ENCODE peak calls at places on chromosome 19, in six cellular contexts. M is astrocyte, O is cardiac fibroblast, J is AG04449, Z is heart left ventricle, V is heart right ventricle. B is an unnamed sample.
A peak's percentile ranks its signal among the peaks of the same experiment; 100 is the strongest.

GRCh38 chr19:16581145-16581970 is 9.1 kb upstream of the SLC35E1 start:
- DNase-seq in O (no peak), M (no peak), Z (no peak), J (no peak), V (no peak), B (no peak)

GRCh38 chr19:44876930-44877530 is 14.0 kb upstream of the TOMM40 start:
- DNase-seq in M (no peak), J (no peak), V (no peak), O (no peak), Z (no peak), B (no peak)

GRCh38 chr19:46791944-46792343 is 3.5 kb upstream of the SLC1A5 start:
- DNase-seq in J (no peak), M (no peak), V (no peak), Z (no peak), O (no peak), B (no peak)

GRCh38 chr19:45051929-45052579 is 13.2 kb downstream of the CLASRP start:
- DNase-seq in J (no peak), Z (no peak), O (no peak), V (no peak), M (no peak), B (no peak)

GRCh38 chr19:28148554-28148953 is 1064.4 kb downstream of the UQCRFS1 start:
- DNase-seq in Z (no peak), J (no peak), V (no peak), O (no peak), M (no peak), B (no peak)

GRCh38 chr19:6273701-6274601 is 5.8 kb downstream of the MLLT1 start:
- DNase-seq in J (no peak), M (peak; percentile 88), V (peak; percentile 80), Z (peak; percentile 79), O (peak; percentile 93), B (no peak)

GRCh38 chr19:16976471-16976870 is 50.1 kb downstream of the CPAMD8 start:
- DNase-seq in O (no peak), V (no peak), Z (no peak), M (no peak), J (no peak), B (no peak)

GRCh38 chr19:21202865-21203494 is 61.1 kb downstream of the ZNF431 start:
- DNase-seq in J (no peak), V (no peak), O (peak; percentile 38), M (peak; percentile 2), Z (no peak), B (no peak)

GRCh38 chr19:4521888-4522242 is 3.6 kb upstream of the PLIN4 start:
- DNase-seq in Z (no peak), J (no peak), V (no peak), M (no peak), O (no peak), B (no peak)

GRCh38 chr19:32675720-32676185 is at the start of gene RGS9BP:
- DNase-seq in Z (peak; percentile 88), M (peak; percentile 17), O (peak; percentile 80), V (peak; percentile 90), J (no peak), B (no peak)

GRCh38 chr19:32671883-32672282 is 3.1 kb downstream of the ANKRD27 start:
- DNase-seq in O (peak; percentile 26), M (peak; percentile 37), Z (no peak), J (no peak), V (no peak), B (no peak)

GRCh38 chr19:32674959-32675719 is at the start of gene ANKRD27:
- DNase-seq in O (peak; percentile 98), Z (peak; percentile 98), J (peak; percentile 71), V (peak; percentile 99), M (peak; percentile 85), B (peak; percentile 86)

GRCh38 chr19:32674153-32674958 is 624 bp downstream of the ANKRD27 start:
- DNase-seq in M (no peak), O (no peak), J (no peak), V (no peak), Z (no peak), B (no peak)

DNA sequence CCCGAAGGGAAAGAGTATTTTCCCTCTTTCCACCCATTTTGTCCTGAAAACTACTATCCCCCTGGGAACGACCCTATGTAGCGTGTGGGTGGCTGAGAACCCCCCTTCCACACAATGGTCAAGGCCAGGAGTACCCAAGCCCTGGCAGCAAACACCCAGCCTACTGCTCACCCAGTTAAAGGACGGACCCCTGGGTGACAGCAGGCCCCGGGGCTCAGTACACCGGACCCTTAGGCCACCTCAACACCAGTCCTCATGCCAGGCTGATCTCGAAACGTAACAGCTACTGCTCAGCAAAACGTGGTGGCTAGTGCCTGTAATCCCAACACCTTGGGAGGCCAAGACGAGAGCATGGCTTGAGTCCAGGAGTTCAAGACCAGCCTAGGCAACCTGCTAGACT is 1.4 kb downstream of the ANKRD27 start:
- DNase-seq in O (no peak), M (no peak), Z (no peak), V (no peak), J (no peak), B (no peak)
- H3K4me3 ChIP-seq in O (peak overlapping the region; percentile 87), M (no peak overlapping the region), Z (peak overlapping the region; percentile 98), V (peak overlapping the region; percentile 97), J (peak overlapping the region; percentile 95), B (no peak overlapping the region)

GRCh38 chr19:18566953-18567352 is 4.7 kb upstream of the UBA52 start:
- DNase-seq in O (no peak), V (no peak), J (no peak), M (no peak), Z (no peak), B (no peak)
- TF ChIP-seq CTCF in O (no peak), V (no peak), J (no peak), M (no peak), Z (no peak), B (no peak)

GRCh38 chr19:53772943-53773342 is 51.2 kb downstream of the NLRP12 start:
- DNase-seq in Z (peak; percentile 22), M (peak; percentile 40), V (no peak), J (no peak), O (peak; percentile 61), B (no peak)
- H3K4me3 ChIP-seq in Z (no peak overlapping the region), M (no peak overlapping the region), V (no peak overlapping the region), J (no peak overlapping the region), O (no peak overlapping the region), B (no peak overlapping the region)

DNA sequence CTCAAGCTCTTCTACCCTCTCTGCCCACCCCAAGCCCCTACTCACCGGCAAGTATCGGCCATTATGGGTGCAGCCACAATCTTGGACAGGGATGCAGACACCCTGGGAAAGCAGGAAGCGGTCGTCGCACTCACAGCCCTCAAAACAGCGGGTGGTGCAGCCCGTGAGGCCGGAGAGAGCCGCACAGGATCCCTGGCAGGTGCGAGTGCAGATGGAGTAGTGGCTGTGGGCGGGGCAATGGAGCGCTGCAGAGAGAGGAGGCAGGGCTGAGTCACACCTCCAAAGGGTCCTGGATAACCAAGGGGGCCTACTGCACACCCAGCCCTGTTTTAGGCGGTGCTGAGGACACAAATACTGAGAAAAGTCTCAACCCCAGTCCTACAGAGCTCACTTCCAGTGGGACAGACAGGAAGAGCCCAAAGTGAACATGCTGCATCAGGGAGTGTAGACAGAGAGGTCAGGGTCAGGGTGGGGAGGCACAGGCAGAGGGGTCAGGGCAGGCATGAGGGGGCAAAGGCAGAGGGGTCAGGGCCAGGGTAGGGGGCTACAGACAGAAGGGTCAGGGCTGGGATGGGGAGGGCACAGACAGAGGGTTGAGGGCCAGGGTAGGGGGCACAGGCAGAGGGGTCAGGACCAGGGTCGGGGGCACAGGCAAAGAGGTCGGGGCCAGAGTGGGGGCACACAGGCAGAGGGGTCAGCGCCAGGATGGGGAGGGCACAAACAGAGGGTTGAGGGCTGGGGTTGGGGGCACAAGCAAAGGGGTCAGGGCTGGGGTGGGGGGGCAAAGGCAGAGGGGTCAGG is 24.2 kb upstream of the FBL start:
- DNase-seq in O (no peak), V (no peak), J (no peak), M (no peak), Z (no peak), B (no peak)
- TF ChIP-seq CTCF in O (no peak), V (no peak), J (no peak), M (no peak), Z (no peak), B (no peak)

GRCh38 chr19:40441719-40442253 is 2.3 kb downstream of the SERTAD3 start:
- DNase-seq in Z (no peak), V (no peak), O (no peak), J (no peak), M (no peak), B (no peak)
- H3K4me3 ChIP-seq in Z (no peak overlapping the region), V (peak overlapping the region; percentile 84), O (no peak overlapping the region), J (peak overlapping the region; percentile 66), M (no peak overlapping the region), B (peak overlapping the region; percentile 99)

GRCh38 chr19:42023943-42024260 is 29.9 kb upstream of the ATP1A3 start:
- DNase-seq in V (no peak), M (no peak), J (no peak), Z (no peak), O (no peak), B (no peak)

GRCh38 chr19:42021185-42021584 is 27.2 kb upstream of the ATP1A3 start:
- DNase-seq in O (no peak), V (no peak), Z (no peak), M (no peak), J (no peak), B (no peak)

GRCh38 chr19:42024622-42025111 is 30.6 kb upstream of the ATP1A3 start:
- DNase-seq in M (peak; percentile 41), Z (peak; percentile 64), O (peak; percentile 66), J (no peak), V (peak; percentile 75), B (no peak)

GRCh38 chr19:42022616-42023015 is 28.6 kb upstream of the ATP1A3 start:
- DNase-seq in J (no peak), M (no peak), V (no peak), Z (peak; percentile 18), O (no peak), B (no peak)

DNA sequence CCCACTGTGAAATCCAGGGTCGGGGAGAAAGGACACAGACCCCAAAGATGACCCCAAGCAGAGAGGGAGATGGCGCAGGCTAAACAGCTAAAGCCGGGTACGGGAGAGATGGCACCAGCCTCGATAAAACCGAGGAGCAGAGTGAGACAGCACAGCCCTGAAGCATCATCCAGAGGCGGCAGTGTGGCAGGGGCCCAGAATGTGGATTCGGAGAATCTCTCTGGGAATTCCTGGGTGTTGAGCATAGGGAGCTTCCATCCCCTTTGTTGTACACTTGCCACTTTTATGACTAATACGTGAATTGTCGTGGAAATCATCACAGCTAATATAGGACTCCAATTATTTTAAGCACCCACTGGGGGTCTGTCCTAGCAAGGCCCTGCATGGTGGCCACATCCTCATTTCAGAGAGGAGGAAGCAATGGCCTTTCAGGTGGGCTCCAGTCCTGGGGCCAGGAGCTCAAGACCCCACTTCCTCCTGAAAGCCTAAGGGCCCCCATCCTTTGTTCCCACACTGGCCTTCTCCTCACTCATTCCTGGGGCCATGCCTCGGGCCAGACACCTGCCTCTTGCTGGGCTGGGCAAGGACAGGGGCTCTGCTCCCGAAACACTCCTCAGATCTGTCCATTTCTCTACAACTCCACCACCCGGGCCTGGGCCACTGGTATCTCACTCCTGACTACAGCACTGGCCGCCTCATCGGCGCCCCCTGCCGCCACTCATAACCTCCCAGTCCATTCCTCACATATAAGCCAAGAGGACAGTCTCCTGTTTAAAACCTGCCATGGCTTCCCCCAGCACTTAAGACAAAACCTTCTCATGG is 29.3 kb upstream of the ATP1A3 start:
- DNase-seq in M (no peak), O (peak; percentile 10), Z (no peak), J (no peak), V (no peak), B (no peak)
- TF ChIP-seq CTCF in M (peak; percentile 15), O (peak; percentile 54), Z (no peak), J (peak; percentile 40), V (no peak), B (peak; percentile 50)